ENCODE peak calls at places on chromosomes 16 and 17, in ten cellular contexts. I is OCI-M1, O is T-helper 17 cell, M is IMR-90, Y is GM12865, W is C1 segment of cervical spinal cord, G is nucleus accumbens, E is GM23338, D is ELR, R is NCI-H526. X is an unnamed sample.

GRCh38 chr16:84079664-84080063 is 37.1 kb upstream of the SLC38A8 start:
- DNase-seq in D (no peak), E (no peak), R (no peak), G (no peak), O (no peak), Y (no peak), M (no peak), I (no peak), W (no peak), X (no peak)

GRCh38 chr17:52025231-52025630 is 133.3 kb downstream of the CA10 start:
- DNase-seq in G (no peak), Y (no peak), D (peak), M (no peak), O (no peak), W (no peak), E (no peak), R (no peak), I (no peak), X (no peak)

GRCh38 chr17:9999948-10000695 is 95.1 kb upstream of the RCVRN start:
- DNase-seq in R (no peak), E (no peak), O (no peak), I (no peak), D (no peak), Y (peak), W (no peak), M (no peak), G (no peak), X (no peak)

GRCh38 chr16:74496054-74496453 is 74.8 kb upstream of the CLEC18B start:
- DNase-seq in O (no peak), R (no peak), E (no peak), W (no peak), I (no peak), D (no peak), Y (no peak), M (no peak), G (no peak), X (no peak)

GRCh38 chr16:31480851-31481250 is 2.1 kb upstream of the SLC5A2 start:
- DNase-seq in Y (no peak), O (no peak), W (no peak), M (no peak), E (no peak), I (peak), R (no peak), D (no peak), G (no peak), X (no peak)

GRCh38 chr17:871731-872517 is 89.8 kb downstream of the MRM3 start:
- DNase-seq in O (no peak), W (no peak), I (no peak), G (no peak), R (no peak), E (no peak), M (no peak), Y (no peak), D (no peak), X (no peak)

GRCh38 chr16:57028086-57028485 is 38.7 kb downstream of the NLRC5 start:
- DNase-seq in M (no peak), G (no peak), D (no peak), R (no peak), O (no peak), Y (no peak), E (peak), W (no peak), I (no peak), X (no peak)

GRCh38 chr17:49585422-49586027 is 9.9 kb downstream of the NXPH3 start:
- DNase-seq in Y (no peak), W (no peak), I (peak), O (no peak), M (no peak), D (peak), G (no peak), E (peak), R (peak), X (no peak)

GRCh38 chr16:86216591-86216990 is 293.7 kb upstream of the FOXF1 start:
- DNase-seq in W (no peak), G (no peak), D (no peak), O (no peak), I (no peak), M (no peak), E (no peak), Y (no peak), R (no peak), X (no peak)

GRCh38 chr17:41738077-41738800 is 3.8 kb upstream of the HAP1 start:
- DNase-seq in R (peak), W (no peak), G (peak), I (peak), M (peak), D (peak), O (peak), Y (peak), E (peak), X (peak)

GRCh38 chr16:88741368-88741767 is 35.1 kb downstream of the CTU2 start:
- DNase-seq in O (no peak), G (no peak), E (no peak), D (no peak), R (no peak), W (no peak), I (no peak), Y (no peak), M (no peak), X (no peak)